ENCODE peak calls at places on chromosome 7, in eight cellular contexts. E is body of pancreas; Y is activated T-cell treated with anti-CD3 and anti-CD28 coated beads, Interleukin-2, amount 50 U/mL, for 1 hour; X is GM06990; L is sciatic nerve; F is HFF-Myc; R is LoVo; G is nephron progenitor cell. O is an unnamed sample.

GRCh38 chr7:77498659-77499379 is 38.3 kb upstream of the PTPN12 start:
- DNase-seq in E (no peak), Y (no peak), X (no peak), L (no peak), F (no peak), R (no peak), G (no peak), O (no peak)

GRCh38 chr7:41996381-41997035 is 240.5 kb downstream of the GLI3 start:
- DNase-seq in E (no peak), Y (no peak), X (no peak), L (no peak), F (peak), R (no peak), G (no peak), O (no peak)

GRCh38 chr7:149310113-149310836 is 48.3 kb downstream of the ZNF783 start:
- DNase-seq in E (peak), Y (no peak), X (no peak), L (no peak), F (peak), R (peak), G (no peak), O (no peak)

GRCh38 chr7:36343548-36343947 is 46.1 kb upstream of the ANLN start:
- DNase-seq in E (no peak), Y (no peak), X (no peak), L (no peak), F (no peak), R (no peak), G (no peak), O (no peak)

GRCh38 chr7:3120513-3120912 is 76.8 kb upstream of the CARD11 start:
- DNase-seq in E (no peak), Y (no peak), X (no peak), L (no peak), F (no peak), R (no peak), G (no peak), O (no peak)

GRCh38 chr7:28512648-28513435 is 100.5 kb downstream of the CREB5 start:
- DNase-seq in E (no peak), Y (no peak), X (no peak), L (no peak), F (no peak), R (no peak), G (no peak), O (no peak)

GRCh38 chr7:149237502-149237901 is 1.9 kb upstream of the ZNF212 start:
- DNase-seq in E (no peak), Y (no peak), X (no peak), L (no peak), F (no peak), R (no peak), G (no peak), O (no peak)

GRCh38 chr7:26365077-26365896 is 73.6 kb downstream of the SNX10 start:
- DNase-seq in E (peak), Y (peak), X (peak), L (no peak), F (peak), R (peak), G (peak), O (no peak)

GRCh38 chr7:102286237-102287081 is at the start of gene SH2B2:
- DNase-seq in E (peak), Y (peak), X (peak), L (peak), F (no peak), R (peak), G (peak), O (no peak)

GRCh38 chr7:137146552-137146961 is 197.0 kb downstream of the PTN start:
- DNase-seq in E (no peak), Y (no peak), X (no peak), L (no peak), F (peak), R (no peak), G (no peak), O (no peak)

GRCh38 chr7:128135275-128136214 is 104.3 kb upstream of the LRRC4 start:
- DNase-seq in E (peak), Y (peak), X (peak), L (peak), F (peak), R (peak), G (peak), O (peak)

GRCh38 chr7:112726076-112726475 is 64.1 kb downstream of the TMEM168 start:
- DNase-seq in E (peak), Y (no peak), X (no peak), L (no peak), F (no peak), R (no peak), G (no peak), O (no peak)

GRCh38 chr7:47474937-47475879 is 106.7 kb downstream of the TNS3 start:
- DNase-seq in E (peak), Y (no peak), X (peak), L (peak), F (peak), R (peak), G (peak), O (peak)

GRCh38 chr7:36653011-36653670 is 71.2 kb downstream of the AOAH start:
- DNase-seq in E (no peak), Y (no peak), X (no peak), L (no peak), F (no peak), R (no peak), G (no peak), O (no peak)

GRCh38 chr7:85529197-85529596 is 342.3 kb upstream of the SEMA3D start:
- DNase-seq in E (peak), Y (no peak), X (no peak), L (no peak), F (peak), R (no peak), G (no peak), O (no peak)

GRCh38 chr7:99235925-99236324 is 28.0 kb upstream of the KPNA7 start:
- DNase-seq in E (no peak), Y (no peak), X (no peak), L (no peak), F (no peak), R (no peak), G (no peak), O (no peak)

GRCh38 chr7:95596183-95597135 is at the start of gene PDK4:
- DNase-seq in E (peak), Y (no peak), X (no peak), L (peak), F (no peak), R (peak), G (peak), O (peak)

GRCh38 chr7:41051525-41051924 is 651.4 kb downstream of the INHBA start:
- DNase-seq in E (no peak), Y (no peak), X (no peak), L (no peak), F (no peak), R (no peak), G (no peak), O (no peak)

GRCh38 chr7:30921951-30922401 is 10.3 kb downstream of the AQP1 start:
- DNase-seq in E (peak), Y (peak), X (no peak), L (peak), F (no peak), R (no peak), G (peak), O (no peak)

GRCh38 chr7:156892086-156892800 is 740 bp downstream of the LMBR1 start:
- DNase-seq in E (peak), Y (peak), X (peak), L (peak), F (no peak), R (peak), G (peak), O (no peak)

O was measured in GOT3.